ENCODE peak calls at places on chromosome 5, in four cellular contexts. R, Q, M and F are unnamed samples.
A peak's percentile ranks its signal among the peaks of the same experiment; 100 is the strongest.

GRCh38 chr5:33936004-33936380 is 194 bp upstream of the RXFP3 start:
- DNase-seq in R (peak; percentile 55), M (peak; percentile 95), Q (peak; percentile 69), F (no peak)

GRCh38 chr5:148934895-148935400 is 108.5 kb downstream of the ADRB2 start:
- DNase-seq in R (no peak), Q (no peak), M (no peak), F (no peak)

GRCh38 chr5:118551031-118551430 is 437.3 kb downstream of the DTWD2 start:
- DNase-seq in Q (peak; percentile 2), M (no peak), R (no peak), F (no peak)

GRCh38 chr5:114857951-114858401 is 311.7 kb downstream of the TRIM36 start:
- DNase-seq in Q (peak; percentile 5), R (no peak), M (peak; percentile 53), F (no peak)

GRCh38 chr5:3225201-3225960 is 370.3 kb upstream of the IRX1 start:
- DNase-seq in R (no peak), Q (no peak), M (no peak), F (no peak)

GRCh38 chr5:177359451-177359851 is 1.7 kb downstream of the RGS14 start:
- DNase-seq in Q (no peak), R (no peak), M (no peak), F (no peak)

GRCh38 chr5:179168636-179169035 is 108.5 kb downstream of the ZNF354C start:
- DNase-seq in Q (no peak), R (peak; percentile 3), M (no peak), F (no peak)

GRCh38 chr5:113612060-113612496 is 98.6 kb downstream of the YTHDC2 start:
- DNase-seq in R (no peak), Q (peak; percentile 33), M (no peak), F (no peak)

GRCh38 chr5:527646-528591 is 3.7 kb upstream of the SLC9A3 start:
- DNase-seq in Q (no peak), M (no peak), R (peak; percentile 41), F (no peak)

GRCh38 chr5:78958672-78959410 is 26.3 kb downstream of the ARSB start:
- DNase-seq in M (no peak), Q (no peak), R (no peak), F (no peak)

GRCh38 chr5:89106479-89106878 is 223.5 kb upstream of the MEF2C start:
- DNase-seq in M (no peak), R (no peak), Q (no peak), F (no peak)

GRCh38 chr5:150119421-150120061 is 33.2 kb upstream of the CSF1R start:
- DNase-seq in R (no peak), M (peak; percentile 26), Q (no peak), F (no peak)

GRCh38 chr5:178304761-178305645 is 72.4 kb upstream of the PHYKPL start:
- DNase-seq in R (peak; percentile 22), M (peak; percentile 20), Q (no peak), F (peak; percentile 46)

GRCh38 chr5:139960723-139961383 is 82.2 kb downstream of the NRG2 start:
- DNase-seq in Q (no peak), R (no peak), M (peak; percentile 20), F (no peak)

GRCh38 chr5:125446986-125447385 is 700.5 kb upstream of the ZNF608 start:
- DNase-seq in R (no peak), M (no peak), Q (peak; percentile 67), F (no peak)

GRCh38 chr5:170427672-170428236 is 38.6 kb upstream of the KCNMB1 start:
- DNase-seq in M (no peak), Q (no peak), R (no peak), F (no peak)

GRCh38 chr5:2752059-2752874 is 790 bp upstream of the IRX2 start:
- DNase-seq in M (no peak), R (peak; percentile 86), Q (peak; percentile 56), F (no peak)

GRCh38 chr5:11048760-11049159 is 287.7 kb upstream of the DAP start:
- DNase-seq in Q (no peak), M (no peak), R (no peak), F (no peak)

GRCh38 chr5:14742427-14743010 is 78.0 kb downstream of the OTULIN start:
- DNase-seq in M (no peak), Q (no peak), R (no peak), F (no peak)

GRCh38 chr5:98911221-98912040 is 17.4 kb downstream of the CHD1 start:
- DNase-seq in M (no peak), Q (peak; percentile 35), R (no peak), F (no peak)

GRCh38 chr5:61974680-61975079 is 331.3 kb upstream of the KIF2A start:
- DNase-seq in Q (no peak), M (no peak), R (no peak), F (no peak)

GRCh38 chr5:62466228-62466627 is 53.7 kb downstream of the IPO11 start:
- DNase-seq in M (no peak), Q (peak; percentile 45), R (no peak), F (no peak)

GRCh38 chr5:102581011-102581410 is 82.2 kb upstream of the SLCO6A1 start:
- DNase-seq in R (no peak), Q (no peak), M (no peak), F (no peak)
- H3K4me3 ChIP-seq in R (no peak overlapping the region), Q (no peak overlapping the region), M (no peak overlapping the region), F (no peak overlapping the region)

DNA sequence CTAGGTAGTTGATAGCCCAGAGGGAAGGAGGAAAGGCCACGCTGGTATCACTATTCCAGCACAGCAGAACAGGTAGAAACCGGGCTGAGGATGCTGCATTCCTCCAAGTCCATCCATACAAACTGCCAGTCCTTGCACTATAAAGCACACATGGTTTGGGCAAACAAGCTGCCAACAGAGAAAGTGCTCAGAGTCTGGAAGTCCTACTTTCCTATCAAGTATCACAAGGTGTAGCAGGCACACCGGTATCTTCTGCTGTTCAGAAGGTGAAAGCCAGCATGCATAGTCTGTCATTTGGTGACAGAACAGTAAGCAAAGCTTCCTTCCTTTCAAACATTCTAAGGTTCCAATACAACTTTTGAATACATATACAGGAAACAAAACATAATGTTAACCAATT is 14.9 kb downstream of the DIAPH1 start:
- DNase-seq in Q (no peak), R (no peak), M (no peak), F (no peak)
- H3K4me3 ChIP-seq in Q (no peak overlapping the region), R (no peak overlapping the region), M (no peak overlapping the region), F (no peak overlapping the region)

GRCh38 chr5:173327084-173327947 is 898 bp downstream of the STC2 start:
- DNase-seq in Q (peak; percentile 48), R (no peak), M (peak; percentile 82), F (no peak)

GRCh38 chr5:173329370-173330150 is 1.3 kb upstream of the STC2 start:
- DNase-seq in R (no peak), M (peak; percentile 90), Q (no peak), F (no peak)

GRCh38 chr5:173326501-173326960 is 1.7 kb downstream of the STC2 start:
- DNase-seq in M (peak; percentile 60), R (no peak), Q (peak; percentile 94), F (no peak)

GRCh38 chr5:173328896-173329369 is 719 bp upstream of the STC2 start:
- DNase-seq in R (no peak), Q (peak; percentile 66), M (peak; percentile 90), F (no peak)

GRCh38 chr5:173327948-173328895 is at the start of gene STC2:
- DNase-seq in Q (peak; percentile 78), M (peak; percentile 99), R (peak; percentile 62), F (peak; percentile 86)
- H3K4me3 ChIP-seq in Q (peak within 1 kb of the TSS; percentile 49), M (peak within 1 kb of the TSS; percentile 77), R (peak within 1 kb of the TSS; percentile 51), F (peak within 1 kb of the TSS; percentile 91)

GRCh38 chr5:142107729-142108431 is 699 bp upstream of the NDFIP1 start:
- DNase-seq in M (no peak), R (no peak), Q (no peak), F (no peak)
- H3K4me3 ChIP-seq in M (peak overlapping the region; percentile 62), R (peak overlapping the region; percentile 84), Q (peak overlapping the region; percentile 10), F (no peak overlapping the region)